ENCODE peak calls at places on chromosomes 7 and 10, in six cellular contexts. F is esophagus squamous epithelium, X is lower leg skin, E is HCT116, G is ovary, S is sigmoid colon. I is an unnamed sample.

GRCh38 chr7:121798896-121799295 is 74.1 kb upstream of the PTPRZ1 start:
- DNase-seq in F (no peak), X (no peak), E (no peak), G (no peak), S (no peak), I (no peak)

GRCh38 chr10:34804306-34804705 is 10.8 kb downstream of the PARD3 start:
- DNase-seq in F (no peak), X (no peak), E (no peak), G (no peak), S (no peak), I (no peak)

GRCh38 chr7:101146-101545 is 91.2 kb upstream of the FAM20C start:
- DNase-seq in F (no peak), X (no peak), E (no peak), G (no peak), S (no peak), I (no peak)

GRCh38 chr7:101058355-101058754 is 26.9 kb upstream of the TRIM56 start:
- DNase-seq in F (no peak), X (peak; percentile 34), E (peak; percentile 8), G (peak; percentile 66), S (no peak), I (no peak)

GRCh38 chr7:105906169-105906568 is 29.8 kb upstream of the ATXN7L1 start:
- DNase-seq in F (no peak), X (no peak), E (no peak), G (no peak), S (no peak), I (no peak)

GRCh38 chr10:33781666-33782395 is 447.4 kb upstream of the NRP1 start:
- DNase-seq in F (no peak), X (no peak), E (no peak), G (no peak), S (no peak), I (no peak)

GRCh38 chr10:125344573-125345121 is 184.3 kb upstream of the CTBP2 start:
- DNase-seq in F (no peak), X (no peak), E (no peak), G (no peak), S (no peak), I (no peak)

GRCh38 chr10:77801474-77802238 is 124.9 kb downstream of the DLG5 start:
- DNase-seq in F (no peak), X (no peak), E (no peak), G (no peak), S (no peak), I (no peak)

GRCh38 chr10:116625845-116626244 is 5.1 kb downstream of the PNLIPRP2 start:
- DNase-seq in F (no peak), X (no peak), E (no peak), G (no peak), S (no peak), I (no peak)

GRCh38 chr10:12993595-12993994 is 7.9 kb downstream of the CCDC3 start:
- DNase-seq in F (no peak), X (no peak), E (no peak), G (peak; percentile 28), S (no peak), I (no peak)

GRCh38 chr10:117635851-117636250 is 93.3 kb downstream of the EMX2 start:
- DNase-seq in F (no peak), X (no peak), E (no peak), G (no peak), S (no peak), I (no peak)

GRCh38 chr10:7028809-7029166 is 382.0 kb downstream of the SFMBT2 start:
- DNase-seq in F (no peak), X (no peak), E (no peak), G (no peak), S (no peak), I (no peak)

GRCh38 chr10:7029672-7030071 is 381.2 kb downstream of the SFMBT2 start:
- DNase-seq in F (no peak), X (no peak), E (no peak), G (no peak), S (no peak), I (no peak)

GRCh38 chr10:7026818-7027217 is 384.0 kb downstream of the SFMBT2 start:
- DNase-seq in F (no peak), X (no peak), E (no peak), G (no peak), S (no peak), I (no peak)

GRCh38 chr10:7027237-7027912 is 383.5 kb downstream of the SFMBT2 start:
- DNase-seq in F (no peak), X (no peak), E (no peak), G (no peak), S (no peak), I (no peak)

DNA sequence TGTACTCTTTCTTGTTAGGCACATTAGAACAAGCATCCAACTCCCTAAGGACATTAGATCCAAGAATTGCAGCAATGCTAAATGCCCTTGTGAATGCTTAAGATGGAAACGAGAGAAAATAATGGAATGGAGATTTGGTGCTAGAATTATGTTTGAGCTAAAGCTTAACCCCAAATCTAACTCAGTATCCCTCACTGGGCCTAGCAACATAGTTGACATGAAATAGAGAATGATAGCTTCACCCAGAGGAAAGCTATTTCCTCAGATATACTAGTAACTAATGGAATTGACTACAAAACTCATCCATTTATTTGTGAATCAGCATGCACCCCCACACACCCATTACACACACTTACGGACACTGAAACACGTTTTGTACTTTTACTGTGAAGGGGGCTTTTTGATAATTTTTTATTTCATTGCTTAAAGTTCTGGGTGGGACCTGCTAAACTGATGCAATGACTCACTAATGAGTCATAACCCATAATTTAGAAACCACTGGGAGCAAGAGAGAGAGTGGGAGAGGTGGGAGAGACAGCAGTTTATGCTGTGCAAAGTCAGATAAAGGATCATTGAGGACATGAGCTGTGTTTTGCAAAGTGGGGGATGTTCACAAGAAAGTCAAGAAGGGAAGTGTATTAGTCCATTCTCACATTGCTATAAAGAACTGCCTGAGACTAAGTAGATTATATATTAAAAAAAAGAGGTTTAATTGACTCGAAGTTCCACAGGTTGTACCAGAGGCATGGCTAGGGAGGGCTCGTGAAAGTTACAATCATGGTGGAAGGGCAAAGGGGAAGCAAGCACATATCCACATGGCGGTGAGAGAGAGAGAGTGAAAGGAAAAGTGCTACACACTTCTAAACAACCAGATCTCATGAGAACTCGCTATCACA is 382.7 kb downstream of the SFMBT2 start:
- DNase-seq in F (no peak), X (no peak), E (no peak), G (no peak), S (no peak), I (no peak)
- TF ChIP-seq POLR2A in F (no peak), X (no peak), E (no peak), G (no peak), S (no peak), I (no peak)

GRCh38 chr7:19708397-19709248 is at the start of gene POLR1F:
- DNase-seq in F (peak; percentile 60), X (peak; percentile 94), E (peak; percentile 91), G (peak; percentile 93), S (peak; percentile 96), I (peak; percentile 43)
- TF ChIP-seq POLR2A in F (peak; percentile 76), X (no peak), E (peak; percentile 72), G (peak; percentile 77), S (peak; percentile 86), I (peak; percentile 98)

GRCh38 chr7:151821226-151821625 is 55.7 kb downstream of the PRKAG2 start:
- DNase-seq in F (no peak), X (no peak), E (no peak), G (no peak), S (no peak), I (no peak)

GRCh38 chr7:151824285-151824950 is 52.5 kb downstream of the PRKAG2 start:
- DNase-seq in F (no peak), X (no peak), E (no peak), G (no peak), S (no peak), I (no peak)

GRCh38 chr7:151821806-151822540 is 54.9 kb downstream of the PRKAG2 start:
- DNase-seq in F (no peak), X (no peak), E (no peak), G (no peak), S (no peak), I (no peak)

GRCh38 chr7:151823783-151824182 is 53.1 kb downstream of the PRKAG2 start:
- DNase-seq in F (no peak), X (no peak), E (no peak), G (no peak), S (no peak), I (no peak)

GRCh38 chr7:151822541-151823181 is 54.3 kb downstream of the PRKAG2 start:
- DNase-seq in F (no peak), X (no peak), E (no peak), G (no peak), S (no peak), I (no peak)
- TF ChIP-seq POLR2A in F (no peak), X (no peak), E (no peak), G (no peak), S (no peak), I (no peak)

GRCh38 chr7:157061979-157062378 is 51.5 kb upstream of the MNX1 start:
- DNase-seq in F (no peak), X (no peak), E (no peak), G (no peak), S (no peak), I (no peak)
- TF ChIP-seq POLR2A in F (no peak), X (no peak), E (no peak), G (no peak), S (no peak), I (no peak)

GRCh38 chr10:132283604-132284382 is 24.0 kb downstream of the STK32C start:
- DNase-seq in F (no peak), X (no peak), E (no peak), G (no peak), S (no peak), I (no peak)

GRCh38 chr10:132282667-132283603 is 24.8 kb downstream of the STK32C start:
- DNase-seq in F (no peak), X (no peak), E (no peak), G (no peak), S (no peak), I (no peak)

GRCh38 chr10:132279873-132280645 is 27.7 kb downstream of the STK32C start:
- DNase-seq in F (no peak), X (no peak), E (no peak), G (no peak), S (no peak), I (no peak)

GRCh38 chr10:132281915-132282666 is 25.7 kb downstream of the STK32C start:
- DNase-seq in F (no peak), X (no peak), E (no peak), G (no peak), S (no peak), I (no peak)

GRCh38 chr10:132280646-132281074 is 27.1 kb downstream of the STK32C start:
- DNase-seq in F (no peak), X (no peak), E (no peak), G (no peak), S (no peak), I (no peak)
- TF ChIP-seq POLR2A in F (no peak), X (no peak), E (no peak), G (no peak), S (no peak), I (no peak)

DNA sequence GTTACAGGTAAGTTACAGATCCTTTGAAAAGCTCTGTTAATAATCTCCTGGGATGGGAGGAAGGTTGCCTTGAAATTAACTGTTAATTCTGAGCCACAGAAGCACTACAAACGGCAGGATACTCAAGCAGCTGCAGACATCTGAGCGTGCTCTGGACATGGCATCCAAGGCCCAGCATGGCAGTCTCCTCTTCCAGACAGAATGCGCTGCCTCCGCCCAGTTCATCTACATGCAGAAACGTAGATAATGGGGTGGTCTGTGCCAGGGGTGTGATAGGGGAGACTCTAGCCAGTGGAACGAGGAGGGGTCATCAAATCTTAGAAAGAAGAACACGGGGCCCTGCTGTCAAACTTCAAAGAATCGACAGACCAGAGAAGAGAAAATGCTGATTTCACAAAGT is 13.8 kb downstream of the VIPR2 start:
- DNase-seq in F (no peak), X (no peak), E (no peak), G (no peak), S (no peak), I (no peak)
- TF ChIP-seq POLR2A in F (no peak), X (no peak), E (no peak), G (no peak), S (no peak), I (no peak)

I was measured in GM12892.